ENCODE peak calls at places on chromosomes 4 and X, in six cellular contexts. One of them, this sample, is unnamed. For H3K4me1 and H3K9me3, the result is how much of the 10 kb centered on the place peaks cover.

GRCh38 chrX:115940888-115941332 is 229.6 kb upstream of the AGTR2 start:
- DNase-seq in stomach: peak
- DNase-seq in endothelial cell of umbilical vein: peak
- DNase-seq in transverse colon: peak
- DNase-seq in sigmoid colon: peak
- DNase-seq in esophagus muscularis mucosa: no peak
- DNase-seq in this sample: peak

GRCh38 chrX:19560611-19561010 is 45.3 kb upstream of the MAP3K15 start:
- DNase-seq in stomach: no peak
- DNase-seq in transverse colon: no peak
- DNase-seq in sigmoid colon: no peak
- DNase-seq in esophagus muscularis mucosa: no peak
- DNase-seq in endothelial cell of umbilical vein: no peak
- DNase-seq in this sample: no peak

GRCh38 chrX:129462707-129463106 is 60.6 kb downstream of the SMARCA1 start:
- DNase-seq in transverse colon: no peak
- DNase-seq in sigmoid colon: no peak
- DNase-seq in esophagus muscularis mucosa: no peak
- DNase-seq in stomach: no peak
- DNase-seq in endothelial cell of umbilical vein: no peak
- DNase-seq in this sample: no peak

GRCh38 chr4:148530114-148530513 is 87.9 kb upstream of the NR3C2 start:
- DNase-seq in transverse colon: no peak
- DNase-seq in esophagus muscularis mucosa: no peak
- DNase-seq in stomach: no peak
- DNase-seq in endothelial cell of umbilical vein: no peak
- DNase-seq in sigmoid colon: no peak
- DNase-seq in this sample: no peak

GRCh38 chrX:132481449-132481848 is 7.4 kb downstream of the MBNL3 start:
- DNase-seq in esophagus muscularis mucosa: no peak
- DNase-seq in stomach: no peak
- DNase-seq in sigmoid colon: no peak
- DNase-seq in transverse colon: no peak
- DNase-seq in endothelial cell of umbilical vein: no peak
- DNase-seq in this sample: no peak

GRCh38 chr4:113292371-113293042 is 243.1 kb downstream of the ANK2 start:
- DNase-seq in stomach: no peak
- DNase-seq in sigmoid colon: peak
- DNase-seq in transverse colon: peak
- DNase-seq in endothelial cell of umbilical vein: no peak
- DNase-seq in esophagus muscularis mucosa: no peak
- DNase-seq in this sample: no peak

GRCh38 chr4:82886145-82886942 is 4.6 kb downstream of the SEC31A start:
- DNase-seq in endothelial cell of umbilical vein: no peak
- DNase-seq in transverse colon: no peak
- DNase-seq in esophagus muscularis mucosa: no peak
- DNase-seq in sigmoid colon: no peak
- DNase-seq in stomach: no peak
- DNase-seq in this sample: no peak

GRCh38 chr4:34181311-34181808 is 2063.0 kb downstream of the ARAP2 start:
- DNase-seq in transverse colon: no peak
- DNase-seq in stomach: no peak
- DNase-seq in endothelial cell of umbilical vein: peak
- DNase-seq in sigmoid colon: no peak
- DNase-seq in esophagus muscularis mucosa: no peak
- DNase-seq in this sample: no peak

GRCh38 chrX:34884693-34885277 is 57.8 kb upstream of the FAM47B start:
- DNase-seq in endothelial cell of umbilical vein: peak
- DNase-seq in sigmoid colon: no peak
- DNase-seq in esophagus muscularis mucosa: no peak
- DNase-seq in stomach: no peak
- DNase-seq in transverse colon: no peak
- DNase-seq in this sample: no peak

GRCh38 chr4:15652191-15652590 is 3.0 kb downstream of the FBXL5 start:
- DNase-seq in endothelial cell of umbilical vein: peak
- DNase-seq in transverse colon: no peak
- DNase-seq in stomach: no peak
- DNase-seq in sigmoid colon: no peak
- DNase-seq in esophagus muscularis mucosa: no peak
- DNase-seq in this sample: no peak

GRCh38 chr4:149823770-149824221 is 8.2 kb upstream of the IQCM start:
- DNase-seq in sigmoid colon: no peak
- DNase-seq in transverse colon: no peak
- DNase-seq in stomach: no peak
- DNase-seq in esophagus muscularis mucosa: no peak
- DNase-seq in endothelial cell of umbilical vein: peak
- DNase-seq in this sample: no peak

GRCh38 chr4:78298618-78299017 is 241.5 kb downstream of the FRAS1 start:
- DNase-seq in sigmoid colon: no peak
- DNase-seq in esophagus muscularis mucosa: no peak
- DNase-seq in transverse colon: no peak
- DNase-seq in stomach: no peak
- DNase-seq in endothelial cell of umbilical vein: no peak
- DNase-seq in this sample: no peak

GRCh38 chrX:15404712-15405111 is 20.5 kb upstream of the VEGFD start:
- DNase-seq in endothelial cell of umbilical vein: peak
- DNase-seq in stomach: no peak
- DNase-seq in esophagus muscularis mucosa: no peak
- DNase-seq in sigmoid colon: peak
- DNase-seq in transverse colon: peak
- DNase-seq in this sample: no peak

GRCh38 chrX:120316587-120317283 is 5.5 kb upstream of the TMEM255A start:
- DNase-seq in stomach: no peak
- DNase-seq in sigmoid colon: no peak
- DNase-seq in endothelial cell of umbilical vein: no peak
- DNase-seq in esophagus muscularis mucosa: no peak
- DNase-seq in transverse colon: no peak
- DNase-seq in this sample: no peak

GRCh38 chrX:40474205-40474626 is 106.6 kb upstream of the ATP6AP2 start:
- DNase-seq in transverse colon: no peak
- DNase-seq in sigmoid colon: peak
- DNase-seq in stomach: peak
- DNase-seq in esophagus muscularis mucosa: no peak
- DNase-seq in endothelial cell of umbilical vein: no peak
- DNase-seq in this sample: no peak

GRCh38 chrX:123851010-123851409 is 8.8 kb upstream of the XIAP start:
- DNase-seq in transverse colon: no peak
- DNase-seq in stomach: no peak
- DNase-seq in sigmoid colon: no peak
- DNase-seq in endothelial cell of umbilical vein: no peak
- DNase-seq in esophagus muscularis mucosa: no peak
- DNase-seq in this sample: no peak

GRCh38 chrX:38220936-38221386 is 290 bp upstream of the SRPX start:
- DNase-seq in transverse colon: no peak
- DNase-seq in esophagus muscularis mucosa: no peak
- DNase-seq in stomach: no peak
- DNase-seq in endothelial cell of umbilical vein: peak
- DNase-seq in sigmoid colon: peak
- DNase-seq in this sample: no peak

GRCh38 chrX:12997898-12998687 is 23.2 kb downstream of the TMSB4X start:
- DNase-seq in esophagus muscularis mucosa: no peak
- DNase-seq in endothelial cell of umbilical vein: peak
- DNase-seq in transverse colon: no peak
- DNase-seq in sigmoid colon: no peak
- DNase-seq in stomach: peak
- DNase-seq in this sample: no peak

GRCh38 chr4:175412161-175412560 is 399.9 kb downstream of the GPM6A start:
- DNase-seq in stomach: no peak
- DNase-seq in transverse colon: no peak
- DNase-seq in sigmoid colon: no peak
- DNase-seq in endothelial cell of umbilical vein: no peak
- DNase-seq in esophagus muscularis mucosa: no peak
- DNase-seq in this sample: no peak

GRCh38 chr4:175560628-175561027 is 251.4 kb downstream of the GPM6A start:
- DNase-seq in sigmoid colon: no peak
- DNase-seq in esophagus muscularis mucosa: no peak
- DNase-seq in endothelial cell of umbilical vein: no peak
- DNase-seq in transverse colon: no peak
- DNase-seq in stomach: no peak
- DNase-seq in this sample: no peak

GRCh38 chrX:52422884-52423283 is 54.1 kb downstream of the XAGE2 start:
- DNase-seq in stomach: no peak
- DNase-seq in sigmoid colon: no peak
- DNase-seq in transverse colon: no peak
- DNase-seq in endothelial cell of umbilical vein: no peak
- DNase-seq in esophagus muscularis mucosa: no peak
- DNase-seq in this sample: no peak

GRCh38 chr4:55636622-55636999 is 513 bp upstream of the NMU start:
- DNase-seq in esophagus muscularis mucosa: no peak
- DNase-seq in endothelial cell of umbilical vein: no peak
- DNase-seq in sigmoid colon: no peak
- DNase-seq in stomach: no peak
- DNase-seq in transverse colon: no peak
- DNase-seq in this sample: no peak

DNA sequence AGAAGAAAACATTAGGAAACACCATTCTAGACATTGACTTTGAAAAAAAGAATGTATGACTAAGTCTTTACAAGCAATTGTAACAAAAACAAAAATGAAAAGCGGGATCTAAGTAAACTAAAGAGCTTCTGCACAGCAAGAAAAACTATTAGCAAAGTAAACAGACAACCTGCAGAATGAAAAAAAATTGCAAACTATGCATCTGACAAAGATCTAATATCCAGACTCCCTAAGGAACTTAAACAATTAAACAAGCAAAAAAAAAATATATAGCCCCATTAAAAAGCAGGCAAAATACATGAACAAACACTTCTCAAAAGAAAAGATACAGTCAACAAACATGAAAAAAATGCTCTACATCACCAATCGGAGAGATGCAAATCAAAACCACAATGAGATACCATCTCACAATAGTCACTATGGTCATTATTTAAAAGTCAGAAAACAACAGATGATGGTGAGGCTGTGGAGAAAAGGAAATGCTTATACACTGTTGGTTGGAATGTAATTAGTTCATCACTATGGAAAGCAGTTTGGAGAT is 168.1 kb downstream of the EPHA5 start:
- DNase-seq in sigmoid colon: no peak
- DNase-seq in stomach: no peak
- DNase-seq in esophagus muscularis mucosa: no peak
- DNase-seq in transverse colon: no peak
- DNase-seq in endothelial cell of umbilical vein: peak
- DNase-seq in this sample: no peak
- TF ChIP-seq POLR2AphosphoS5 in sigmoid colon: no peak
- TF ChIP-seq POLR2AphosphoS5 in stomach: no peak
- TF ChIP-seq POLR2AphosphoS5 in esophagus muscularis mucosa: no peak
- TF ChIP-seq POLR2AphosphoS5 in transverse colon: no peak
- TF ChIP-seq POLR2AphosphoS5 in endothelial cell of umbilical vein: no peak
- TF ChIP-seq POLR2AphosphoS5 in this sample: no peak

GRCh38 chr4:142405021-142405991 is 440.8 kb downstream of the INPP4B start:
- DNase-seq in stomach: peak
- DNase-seq in esophagus muscularis mucosa: no peak
- DNase-seq in endothelial cell of umbilical vein: peak
- DNase-seq in sigmoid colon: peak
- DNase-seq in transverse colon: peak
- DNase-seq in this sample: no peak
- H3K4me1 ChIP-seq in stomach: half or more
- H3K4me1 ChIP-seq in esophagus muscularis mucosa: under half
- H3K4me1 ChIP-seq in endothelial cell of umbilical vein: under half
- H3K4me1 ChIP-seq in sigmoid colon: under half
- H3K4me1 ChIP-seq in transverse colon: under half
- H3K4me1 ChIP-seq in this sample: under half

GRCh38 chr4:101068115-101068514 is 279.2 kb downstream of the PPP3CA start:
- DNase-seq in esophagus muscularis mucosa: no peak
- DNase-seq in stomach: no peak
- DNase-seq in sigmoid colon: no peak
- DNase-seq in endothelial cell of umbilical vein: no peak
- DNase-seq in transverse colon: no peak
- DNase-seq in this sample: no peak

GRCh38 chr4:101065935-101066485 is 281.3 kb downstream of the PPP3CA start:
- DNase-seq in transverse colon: no peak
- DNase-seq in esophagus muscularis mucosa: no peak
- DNase-seq in stomach: no peak
- DNase-seq in endothelial cell of umbilical vein: no peak
- DNase-seq in sigmoid colon: no peak
- DNase-seq in this sample: no peak

GRCh38 chr4:101066586-101066985 is 280.7 kb downstream of the PPP3CA start:
- DNase-seq in stomach: no peak
- DNase-seq in esophagus muscularis mucosa: no peak
- DNase-seq in endothelial cell of umbilical vein: no peak
- DNase-seq in sigmoid colon: no peak
- DNase-seq in transverse colon: no peak
- DNase-seq in this sample: no peak

GRCh38 chr4:101065346-101065745 is 282.0 kb downstream of the PPP3CA start:
- DNase-seq in stomach: no peak
- DNase-seq in transverse colon: no peak
- DNase-seq in esophagus muscularis mucosa: no peak
- DNase-seq in sigmoid colon: no peak
- DNase-seq in endothelial cell of umbilical vein: no peak
- DNase-seq in this sample: no peak

DNA sequence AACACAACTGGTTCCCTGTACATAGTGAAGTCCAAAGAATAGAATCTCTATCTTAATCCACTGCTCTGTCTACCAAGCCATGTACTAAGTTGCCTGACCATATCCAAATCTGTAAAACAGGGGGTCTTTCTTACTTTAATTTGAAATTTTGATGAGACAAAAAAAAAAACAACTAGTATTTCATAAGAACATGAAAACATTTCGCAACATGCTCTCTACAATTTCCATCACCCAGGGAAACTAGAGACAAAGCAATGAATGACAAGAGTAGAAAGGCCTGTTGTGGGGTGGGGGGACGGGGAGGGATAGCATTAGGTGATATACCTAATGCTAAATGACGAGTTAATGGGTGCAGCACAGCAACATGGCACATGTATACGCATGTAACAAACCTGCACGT is 279.9 kb downstream of the PPP3CA start:
- DNase-seq in transverse colon: no peak
- DNase-seq in endothelial cell of umbilical vein: no peak
- DNase-seq in esophagus muscularis mucosa: no peak
- DNase-seq in stomach: no peak
- DNase-seq in sigmoid colon: no peak
- DNase-seq in this sample: no peak
- H3K9me3 ChIP-seq in transverse colon: under half
- H3K9me3 ChIP-seq in endothelial cell of umbilical vein: under half
- H3K9me3 ChIP-seq in esophagus muscularis mucosa: under half
- H3K9me3 ChIP-seq in stomach: under half
- H3K9me3 ChIP-seq in sigmoid colon: under half
- H3K9me3 ChIP-seq in this sample: under half

GRCh38 chr4:184252136-184253071 is 34.7 kb upstream of the ENPP6 start:
- DNase-seq in transverse colon: no peak
- DNase-seq in endothelial cell of umbilical vein: no peak
- DNase-seq in esophagus muscularis mucosa: peak
- DNase-seq in stomach: no peak
- DNase-seq in sigmoid colon: no peak
- DNase-seq in this sample: no peak

GRCh38 chr4:184248216-184248615 is 30.5 kb upstream of the ENPP6 start:
- DNase-seq in endothelial cell of umbilical vein: no peak
- DNase-seq in stomach: no peak
- DNase-seq in transverse colon: no peak
- DNase-seq in sigmoid colon: no peak
- DNase-seq in esophagus muscularis mucosa: no peak
- DNase-seq in this sample: no peak

GRCh38 chr4:184251680-184252000 is 34.0 kb upstream of the ENPP6 start:
- DNase-seq in stomach: no peak
- DNase-seq in transverse colon: no peak
- DNase-seq in esophagus muscularis mucosa: peak
- DNase-seq in endothelial cell of umbilical vein: no peak
- DNase-seq in sigmoid colon: no peak
- DNase-seq in this sample: no peak

GRCh38 chr4:184253072-184253420 is 35.4 kb upstream of the ENPP6 start:
- DNase-seq in endothelial cell of umbilical vein: no peak
- DNase-seq in stomach: no peak
- DNase-seq in sigmoid colon: no peak
- DNase-seq in transverse colon: no peak
- DNase-seq in esophagus muscularis mucosa: peak
- DNase-seq in this sample: no peak

GRCh38 chr4:184250795-184251679 is 33.4 kb upstream of the ENPP6 start:
- DNase-seq in esophagus muscularis mucosa: no peak
- DNase-seq in sigmoid colon: no peak
- DNase-seq in transverse colon: no peak
- DNase-seq in endothelial cell of umbilical vein: peak
- DNase-seq in stomach: no peak
- DNase-seq in this sample: no peak
- TF ChIP-seq POLR2AphosphoS5 in esophagus muscularis mucosa: no peak
- TF ChIP-seq POLR2AphosphoS5 in sigmoid colon: no peak
- TF ChIP-seq POLR2AphosphoS5 in transverse colon: no peak
- TF ChIP-seq POLR2AphosphoS5 in endothelial cell of umbilical vein: no peak
- TF ChIP-seq POLR2AphosphoS5 in stomach: no peak
- TF ChIP-seq POLR2AphosphoS5 in this sample: no peak